ENCODE peak calls at places on chromosome 22, in ten cellular contexts. P is HepG2, E is A549, V is NB4, D is WTC11, C is endothelial cell of umbilical vein, R is SK-N-SH, K is GM12878, H is K562, X is H1. B is an unnamed sample.

GRCh38 chr22:35629406-35630234 is 12.5 kb upstream of the MB start:
- DNase-seq in X (peak), H (peak), C (peak), E (peak), K (peak), P (no peak), D (no peak), V (peak), R (no peak), B (peak)

GRCh38 chr22:32558681-32559355 is 84.2 kb downstream of the FBXO7 start:
- DNase-seq in P (no peak), D (no peak), C (no peak), R (no peak), H (no peak), K (no peak), E (peak), V (no peak), X (no peak), B (peak)

GRCh38 chr22:47653921-47654320 is 891.5 kb downstream of the TBC1D22A start:
- DNase-seq in V (no peak), D (no peak), P (no peak), X (no peak), E (no peak), C (no peak), R (no peak), H (no peak), K (no peak), B (no peak)

GRCh38 chr22:50735739-50736030 is 2.3 kb upstream of the ACR start:
- DNase-seq in C (no peak), D (no peak), H (no peak), E (no peak), R (no peak), V (no peak), K (no peak), P (no peak), X (no peak), B (no peak)

GRCh38 chr22:20905415-20906386 is 11.5 kb upstream of the CRKL start:
- DNase-seq in E (no peak), H (peak), R (no peak), D (no peak), X (no peak), P (no peak), K (no peak), C (no peak), V (no peak), B (no peak)

GRCh38 chr22:42719133-42719532 is 1.5 kb downstream of the A4GALT start:
- DNase-seq in H (no peak), X (no peak), P (no peak), D (no peak), V (no peak), C (no peak), E (no peak), R (no peak), K (no peak), B (no peak)

GRCh38 chr22:20750461-20751184 is 23.3 kb upstream of the SERPIND1 start:
- DNase-seq in D (no peak), K (peak), H (no peak), P (no peak), C (peak), E (peak), X (no peak), R (no peak), V (peak), B (no peak)

GRCh38 chr22:47987885-47988515 is 1225.5 kb downstream of the TBC1D22A start:
- DNase-seq in X (no peak), E (no peak), P (no peak), V (no peak), C (no peak), H (no peak), D (no peak), K (peak), R (no peak), B (no peak)

GRCh38 chr22:25972397-25972796 is 196.9 kb upstream of the SEZ6L start:
- DNase-seq in K (no peak), H (no peak), V (no peak), E (no peak), R (no peak), X (no peak), D (no peak), P (no peak), C (no peak), B (no peak)

GRCh38 chr22:33699176-33699575 is 221.1 kb downstream of the LARGE1 start:
- DNase-seq in H (no peak), P (no peak), R (no peak), C (no peak), X (no peak), K (no peak), E (no peak), V (no peak), D (no peak), B (no peak)

GRCh38 chr22:19875061-19875530 is 20.4 kb upstream of the GNB1L start:
- DNase-seq in D (no peak), K (no peak), X (no peak), R (no peak), C (no peak), E (no peak), P (no peak), H (no peak), V (no peak), B (no peak)

GRCh38 chr22:35467788-35468187 is 67.8 kb downstream of the MCM5 start:
- DNase-seq in E (peak), P (no peak), V (no peak), X (no peak), K (no peak), C (peak), H (no peak), D (no peak), R (peak), B (no peak)

GRCh38 chr22:50705219-50705691 is 32.6 kb downstream of the SHANK3 start:
- DNase-seq in H (peak), R (peak), X (peak), E (no peak), K (no peak), C (peak), V (peak), P (no peak), D (peak), B (no peak)

GRCh38 chr22:34903416-34903815 is 162.5 kb upstream of the ISX start:
- DNase-seq in P (no peak), E (no peak), H (no peak), K (no peak), V (no peak), R (no peak), X (no peak), C (no peak), D (no peak), B (no peak)

GRCh38 chr22:27752141-27752540 is 49.4 kb downstream of the MN1 start:
- DNase-seq in C (no peak), V (no peak), X (no peak), D (no peak), E (no peak), R (no peak), K (no peak), P (no peak), H (no peak), B (no peak)

GRCh38 chr22:28351585-28351984 is 328.1 kb downstream of the TTC28 start:
- DNase-seq in K (no peak), X (no peak), D (no peak), H (no peak), P (no peak), R (no peak), C (no peak), V (no peak), E (no peak), B (no peak)

GRCh38 chr22:40908895-40909294 is 42.3 kb upstream of the RBX1 start:
- DNase-seq in H (no peak), X (peak), V (no peak), R (no peak), K (no peak), C (no peak), P (no peak), D (no peak), E (no peak), B (no peak)

GRCh38 chr22:46352276-46352675 is 16.8 kb downstream of the TRMU start:
- DNase-seq in C (no peak), P (no peak), K (no peak), V (no peak), R (no peak), H (no peak), X (no peak), D (no peak), E (no peak), B (no peak)

GRCh38 chr22:35540600-35541253 is at the start of gene RASD2:
- DNase-seq in E (peak), D (peak), C (no peak), K (no peak), R (no peak), H (no peak), X (no peak), V (peak), P (no peak), B (no peak)

GRCh38 chr22:35476341-35476740 is 64.3 kb upstream of the RASD2 start:
- DNase-seq in E (no peak), C (no peak), X (no peak), R (no peak), H (no peak), K (no peak), D (no peak), V (no peak), P (no peak), B (no peak)

GRCh38 chr22:27597703-27598444 is 203.7 kb downstream of the MN1 start:
- DNase-seq in D (no peak), K (no peak), E (peak), X (no peak), V (peak), R (no peak), C (no peak), P (no peak), H (peak), B (peak)

GRCh38 chr22:26852176-26852575 is 194.8 kb downstream of the MIAT start:
- DNase-seq in H (peak), V (peak), R (no peak), P (no peak), C (no peak), E (no peak), X (no peak), K (no peak), D (peak), B (no peak)

GRCh38 chr22:40637181-40638150 is 947 bp upstream of the MRTFA start:
- DNase-seq in H (peak), E (no peak), P (no peak), D (peak), R (no peak), K (no peak), V (no peak), X (no peak), C (no peak), B (no peak)

GRCh38 chr22:20988573-20989322 is 6.7 kb downstream of the LZTR1 start:
- DNase-seq in K (no peak), D (no peak), R (no peak), H (no peak), X (no peak), P (no peak), E (no peak), C (no peak), V (no peak), B (no peak)

GRCh38 chr22:19857382-19857781 is 2.7 kb upstream of the GNB1L start:
- DNase-seq in D (no peak), P (no peak), H (no peak), R (no peak), X (no peak), V (no peak), E (no peak), C (no peak), K (no peak), B (no peak)

GRCh38 chr22:26552466-26552865 is 37.5 kb downstream of the TPST2 start:
- DNase-seq in R (no peak), E (no peak), P (no peak), C (no peak), D (no peak), K (no peak), V (peak), H (no peak), X (no peak), B (no peak)

GRCh38 chr22:20052309-20053250 is 27.5 kb upstream of the DGCR8 start:
- DNase-seq in D (no peak), K (no peak), H (no peak), C (no peak), E (no peak), P (no peak), R (no peak), X (no peak), V (no peak), B (no peak)

GRCh38 chr22:37019309-37020191 is at the start of the genes MPST and TST:
- DNase-seq in V (peak), X (no peak), D (peak), R (peak), K (no peak), C (peak), E (peak), P (peak), H (peak), B (no peak)

GRCh38 chr22:33579448-33580093 is 340.7 kb downstream of the LARGE1 start:
- DNase-seq in H (peak), V (peak), R (peak), X (peak), E (peak), C (no peak), K (no peak), D (peak), P (peak), B (peak)

GRCh38 chr22:25942989-25943411 is 201.0 kb downstream of the MYO18B start:
- DNase-seq in K (no peak), D (peak), P (no peak), V (no peak), X (no peak), C (no peak), H (no peak), R (peak), E (peak), B (no peak)

GRCh38 chr22:20639750-20640149 is 132.3 kb downstream of the MED15 start:
- DNase-seq in V (no peak), X (no peak), P (no peak), K (no peak), H (no peak), D (no peak), E (no peak), R (no peak), C (no peak), B (no peak)

GRCh38 chr22:26564181-26564580 is 25.8 kb downstream of the TPST2 start:
- DNase-seq in K (no peak), V (no peak), E (no peak), D (no peak), R (no peak), P (no peak), C (peak), H (no peak), X (no peak), B (no peak)

GRCh38 chr22:42134033-42135020 is 3.7 kb upstream of the CYP2D6 start:
- DNase-seq in D (no peak), P (no peak), X (no peak), E (no peak), R (no peak), C (no peak), K (no peak), H (no peak), V (no peak), B (no peak)

GRCh38 chr22:19666663-19667593 is 47.4 kb upstream of the SEPTIN5 start:
- DNase-seq in K (no peak), D (no peak), E (no peak), C (peak), X (no peak), H (peak), P (no peak), V (no peak), R (no peak), B (no peak)

GRCh38 chr22:47623056-47623739 is 860.7 kb downstream of the TBC1D22A start:
- DNase-seq in R (no peak), C (no peak), X (no peak), K (no peak), H (no peak), D (no peak), P (no peak), E (no peak), V (no peak), B (no peak)

DNA sequence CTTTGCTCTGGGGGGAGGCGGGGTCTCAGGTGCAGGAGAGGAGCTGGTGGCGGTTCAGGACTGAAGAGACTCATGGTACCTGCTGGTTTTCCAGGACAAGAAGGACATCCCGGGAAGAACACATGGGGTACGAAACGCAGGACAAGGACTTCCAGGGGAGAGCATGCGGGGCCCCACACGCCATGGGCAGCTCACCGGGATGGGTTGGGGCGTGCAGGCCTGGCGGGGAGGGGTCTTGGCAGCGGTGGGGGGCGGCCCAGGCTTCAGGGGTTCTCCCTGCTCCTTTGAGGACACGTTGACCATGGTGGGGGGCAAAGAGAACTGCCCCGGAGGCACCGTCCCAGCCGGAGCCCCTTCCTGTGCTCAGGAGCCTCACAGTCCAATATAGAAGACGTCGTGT is 673.2 kb downstream of the BRD1 start:
- DNase-seq in E (no peak), X (no peak), V (no peak), D (no peak), P (no peak), H (no peak), C (no peak), R (no peak), K (no peak), B (no peak)
- TF ChIP-seq MAX in E (no peak), X (no peak), V (no peak), D (no peak), P (no peak), H (no peak), C (no peak), R (no peak), K (no peak), B (no peak)

GRCh38 chr22:38760477-38761201 is 4.8 kb upstream of the SUN2 start:
- DNase-seq in D (no peak), C (no peak), X (no peak), E (no peak), V (peak), K (no peak), P (peak), R (no peak), H (no peak), B (no peak)

GRCh38 chr22:38757464-38757757 is 1.6 kb upstream of the SUN2 start:
- DNase-seq in P (no peak), E (no peak), X (no peak), R (no peak), D (no peak), K (no peak), C (no peak), V (no peak), H (no peak), B (no peak)

GRCh38 chr22:38759005-38759404 is 3.2 kb upstream of the SUN2 start:
- DNase-seq in K (no peak), R (no peak), V (no peak), H (no peak), D (no peak), P (no peak), C (no peak), E (no peak), X (no peak), B (no peak)

GRCh38 chr22:38756631-38757463 is 1.0 kb upstream of the SUN2 start:
- DNase-seq in X (no peak), R (no peak), K (no peak), E (no peak), D (no peak), P (no peak), C (peak), H (no peak), V (peak), B (no peak)

DNA sequence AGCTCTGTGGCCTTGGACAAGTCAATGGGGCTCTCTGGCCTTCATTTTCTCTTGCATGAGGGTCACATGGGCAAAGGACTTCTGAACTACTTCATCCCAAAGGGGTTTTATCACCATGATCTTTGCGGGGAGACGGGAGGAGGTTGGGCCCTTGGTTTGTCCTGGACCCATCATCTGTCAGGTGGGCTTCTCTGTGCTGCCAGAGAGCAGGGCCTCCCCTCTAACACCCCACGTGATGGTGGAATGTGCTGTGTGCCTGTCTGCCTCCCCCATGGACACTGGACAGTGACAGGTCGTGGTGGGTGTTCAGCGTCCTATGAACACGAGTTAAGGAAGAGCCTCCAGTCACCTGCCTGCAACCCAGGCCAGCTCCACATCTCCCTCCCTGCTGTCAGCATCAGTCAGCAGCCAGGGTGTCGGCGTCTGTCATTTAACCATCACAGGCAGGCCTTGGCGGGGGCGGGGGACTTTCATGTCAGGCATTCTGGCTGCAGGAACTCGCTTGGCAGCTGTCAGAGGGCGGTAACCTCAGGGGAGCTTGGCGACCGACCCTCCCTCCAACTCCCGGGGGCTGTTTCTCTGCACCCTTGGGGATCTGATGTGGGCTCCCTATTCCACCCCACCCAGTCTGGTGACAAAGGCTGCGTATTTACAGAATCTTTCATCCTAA is 2.6 kb upstream of the SUN2 start:
- DNase-seq in D (no peak), C (no peak), R (no peak), H (no peak), E (no peak), K (no peak), X (no peak), P (no peak), V (peak), B (no peak)
- TF ChIP-seq MAX in D (no peak), C (no peak), R (no peak), H (no peak), E (no peak), K (no peak), X (no peak), P (no peak), V (no peak), B (no peak)

GRCh38 chr22:29431986-29432385 is 6.4 kb upstream of the RFPL1 start:
- DNase-seq in D (no peak), E (no peak), R (no peak), H (no peak), V (no peak), X (no peak), P (no peak), C (no peak), K (no peak), B (no peak)
- TF ChIP-seq MAX in D (no peak), E (no peak), R (no peak), H (no peak), V (no peak), X (no peak), P (no peak), C (no peak), K (no peak), B (no peak)

GRCh38 chr22:31248138-31248745 is 36.1 kb downstream of the LIMK2 start:
- DNase-seq in H (peak), V (peak), K (no peak), D (peak), E (no peak), C (peak), X (peak), P (no peak), R (peak), B (no peak)
- TF ChIP-seq MAX in H (no peak), V (no peak), K (no peak), D (no peak), E (no peak), C (no peak), X (no peak), P (no peak), R (peak), B (no peak)

GRCh38 chr22:17872491-17872890 is 98.2 kb upstream of the BID start:
- DNase-seq in V (no peak), P (no peak), D (no peak), H (peak), K (no peak), C (no peak), R (no peak), X (no peak), E (no peak), B (no peak)
- TF ChIP-seq MAX in V (no peak), P (no peak), D (no peak), H (no peak), K (no peak), C (no peak), R (no peak), X (no peak), E (no peak), B (no peak)

DNA sequence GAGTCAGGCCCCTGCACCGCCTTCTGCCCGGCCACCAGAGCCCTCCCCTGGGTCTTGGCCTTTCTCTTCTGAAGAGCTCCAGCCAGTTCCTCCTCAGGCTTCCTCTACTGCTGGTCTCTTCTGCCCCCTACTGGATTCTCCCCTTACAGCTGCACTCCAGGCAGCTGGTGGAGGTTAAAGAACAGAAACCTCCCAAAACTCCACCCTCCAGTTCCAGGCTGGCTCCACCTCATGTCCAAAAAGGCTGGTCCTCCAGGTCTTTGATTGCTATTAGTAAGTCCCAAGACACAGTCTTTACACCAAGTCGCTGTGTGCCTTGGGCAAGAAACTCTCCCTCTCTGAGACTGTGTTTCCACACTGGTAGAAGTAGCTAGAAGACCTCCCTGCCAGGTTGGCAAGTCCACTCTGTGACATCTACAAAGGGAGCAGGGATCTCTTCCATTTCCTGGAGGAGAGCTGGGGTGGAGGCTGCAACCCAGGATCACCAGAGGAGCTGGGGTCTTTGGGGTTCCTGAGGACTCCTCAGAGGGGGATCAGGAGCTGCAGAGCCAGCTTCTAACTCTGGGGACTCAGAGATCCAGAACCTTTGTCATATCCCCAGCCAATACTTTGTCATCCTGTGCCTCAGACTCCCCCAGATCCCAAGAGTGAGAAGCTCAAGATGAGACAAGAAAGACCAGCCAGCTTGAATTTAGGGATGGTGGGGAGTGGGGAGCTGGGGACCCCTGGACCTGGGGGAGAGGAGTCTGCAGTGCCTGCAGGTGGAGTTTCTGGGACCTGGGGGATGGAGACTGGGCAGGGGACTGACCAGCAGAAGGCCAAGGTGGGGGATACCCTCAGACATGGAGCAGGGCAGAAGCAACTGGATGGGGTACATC is 3.4 kb upstream of the IGLL5 start:
- DNase-seq in P (peak), D (peak), K (no peak), H (peak), V (peak), E (peak), C (peak), R (peak), X (no peak), B (peak)
- TF ChIP-seq MAX in P (no peak), D (no peak), K (no peak), H (no peak), V (no peak), E (no peak), C (no peak), R (no peak), X (no peak), B (no peak)

GRCh38 chr22:24768537-24769374 is 5.8 kb downstream of the PIWIL3 start:
- DNase-seq in E (peak), H (peak), R (peak), K (no peak), P (peak), C (peak), X (no peak), V (peak), D (peak), B (peak)
- TF ChIP-seq MAX in E (no peak), H (no peak), R (no peak), K (no peak), P (no peak), C (no peak), X (no peak), V (no peak), D (no peak), B (no peak)